ENCODE peak calls at places on chromosomes 12 and 14, in six cellular contexts. P is HepG2, M is H1, V is GM12891, E is K562, K is GM12878. W is an unnamed sample.

GRCh38 chr12:94716339-94716738 is 66.0 kb upstream of the TMCC3 start:
- DNase-seq in P (no peak), M (no peak), V (no peak), E (no peak), K (no peak), W (no peak)

GRCh38 chr12:102960766-102961487 is 3.5 kb downstream of the ASCL1 start:
- DNase-seq in P (no peak), M (no peak), V (no peak), E (no peak), K (no peak), W (no peak)

GRCh38 chr12:87509233-87509820 is 519.9 kb downstream of the C12orf50 start:
- DNase-seq in P (no peak), M (no peak), V (no peak), E (no peak), K (no peak), W (no peak)

GRCh38 chr14:63454863-63455622 is 88.1 kb downstream of the PPP2R5E start:
- DNase-seq in P (no peak), M (no peak), V (no peak), E (no peak), K (no peak), W (no peak)

GRCh38 chr14:103155013-103155412 is 31.8 kb downstream of the TNFAIP2 start:
- DNase-seq in P (peak; percentile 69), M (no peak), V (no peak), E (no peak), K (no peak), W (no peak)

GRCh38 chr14:68792022-68792829 is 641 bp downstream of the ZFP36L1 start:
- DNase-seq in P (no peak), M (no peak), V (no peak), E (peak; percentile 32), K (no peak), W (no peak)

GRCh38 chr12:125528300-125528699 is 463.1 kb downstream of the AACS start:
- DNase-seq in P (no peak), M (no peak), V (no peak), E (no peak), K (no peak), W (no peak)

GRCh38 chr12:111451649-111452129 is 46.0 kb downstream of the SH2B3 start:
- DNase-seq in P (peak; percentile 53), M (peak; percentile 41), V (no peak), E (no peak), K (no peak), W (no peak)

GRCh38 chr12:2858944-2859352 is 2.1 kb upstream of the TEX52 start:
- DNase-seq in P (no peak), M (no peak), V (no peak), E (no peak), K (no peak), W (no peak)

GRCh38 chr12:6285532-6286306 is 24.8 kb upstream of the PLEKHG6 start:
- DNase-seq in P (no peak), M (no peak), V (no peak), E (no peak), K (no peak), W (no peak)

GRCh38 chr12:78146365-78146772 is 315.7 kb downstream of the NAV3 start:
- DNase-seq in P (peak; percentile 15), M (no peak), V (no peak), E (peak; percentile 15), K (no peak), W (no peak)

GRCh38 chr12:68368332-68368731 is 36.2 kb upstream of the MDM1 start:
- DNase-seq in P (no peak), M (no peak), V (no peak), E (no peak), K (no peak), W (no peak)

GRCh38 chr12:68367136-68367535 is 35.0 kb upstream of the MDM1 start:
- DNase-seq in P (no peak), M (no peak), V (no peak), E (no peak), K (no peak), W (no peak)

GRCh38 chr12:68367903-68368302 is 35.7 kb upstream of the MDM1 start:
- DNase-seq in P (no peak), M (no peak), V (no peak), E (no peak), K (no peak), W (no peak)

GRCh38 chr12:68361953-68362352 is 29.8 kb upstream of the MDM1 start:
- DNase-seq in P (no peak), M (no peak), V (no peak), E (no peak), K (no peak), W (no peak)

GRCh38 chr12:68364893-68365725 is 32.9 kb upstream of the MDM1 start:
- DNase-seq in P (peak; percentile 72), M (peak; percentile 80), V (peak; percentile 48), E (peak; percentile 94), K (peak; percentile 97), W (peak; percentile 66)
- TF ChIP-seq POLR2A in P (peak; percentile 58), M (peak; percentile 61), V (no peak), E (peak; percentile 78), K (peak; percentile 79), W (peak; percentile 60)

DNA sequence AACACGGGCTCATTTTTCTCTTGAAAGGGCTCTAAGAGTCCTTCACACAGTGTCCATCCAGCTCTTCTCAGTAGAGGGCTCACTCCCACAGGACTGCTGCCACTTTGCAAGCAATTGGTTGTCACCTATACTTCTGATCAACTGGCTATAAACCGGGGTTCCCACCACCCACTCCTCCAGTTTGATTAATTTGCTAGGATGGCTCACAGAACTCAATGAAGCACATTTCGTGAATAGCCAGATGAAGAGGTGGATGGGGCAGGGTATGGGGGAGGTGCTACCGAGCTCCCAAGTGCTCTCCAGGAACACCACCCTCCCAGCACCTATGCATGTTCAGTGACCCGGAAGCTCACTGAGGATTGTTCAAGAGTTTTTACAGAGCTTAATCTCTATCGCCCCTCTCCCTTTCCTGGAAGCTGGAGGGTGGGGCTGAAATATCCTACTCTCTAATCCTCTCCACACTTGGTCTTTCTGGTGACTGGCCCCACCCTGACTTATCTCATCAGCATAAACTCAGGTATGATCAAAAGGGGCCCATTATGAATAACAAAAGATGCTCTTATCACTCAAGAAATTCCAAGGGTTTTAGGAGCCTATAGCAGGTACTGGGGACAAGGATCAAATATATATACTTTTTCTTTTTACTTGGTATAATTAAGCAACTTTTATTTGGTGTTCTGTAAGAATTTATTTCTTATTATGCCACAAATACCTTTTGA is 13.9 kb upstream of the EGLN3 start:
- DNase-seq in P (no peak), M (no peak), V (no peak), E (peak; percentile 35), K (no peak), W (no peak)
- TF ChIP-seq TAF1 in P (no peak), M (no peak), V (no peak), E (no peak), K (no peak), W (no peak)

DNA sequence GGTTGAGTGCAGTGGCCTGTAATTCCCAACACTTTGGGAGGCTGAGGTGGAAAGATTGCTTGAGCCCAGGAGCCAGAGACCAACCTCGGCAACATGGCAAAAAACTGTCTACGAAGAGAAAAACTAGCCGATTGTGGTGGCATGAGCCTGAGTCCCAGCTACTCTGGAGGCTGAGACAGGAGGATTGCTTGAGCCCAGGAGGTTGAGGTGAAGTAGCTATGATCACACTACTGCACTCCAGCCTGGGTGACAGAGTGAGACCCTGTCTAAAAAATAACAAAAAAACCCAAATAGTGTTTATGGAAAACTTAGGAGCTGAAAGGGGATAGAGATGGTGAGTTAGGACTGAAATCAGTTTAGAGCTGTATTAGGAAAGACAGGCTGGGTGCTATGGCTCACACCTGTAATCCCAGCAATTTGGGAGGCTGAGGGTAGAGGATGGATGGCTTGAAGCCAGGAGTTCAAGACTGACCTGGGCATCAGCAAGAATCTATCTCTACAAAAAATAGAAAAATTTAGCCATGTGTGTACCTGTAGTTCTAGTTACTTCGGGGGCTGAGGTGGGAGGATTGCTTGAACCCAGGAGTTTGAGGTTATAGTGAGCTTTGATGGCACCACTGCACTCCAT is 9.7 kb downstream of the PNN start:
- DNase-seq in P (no peak), M (no peak), V (no peak), E (no peak), K (no peak), W (no peak)
- TF ChIP-seq POLR2A in P (peak; percentile 89), M (no peak), V (peak; percentile 65), E (peak; percentile 74), K (no peak), W (peak; percentile 63)

GRCh38 chr12:42790761-42791151 is 201.2 kb upstream of the PRICKLE1 start:
- DNase-seq in P (no peak), M (no peak), V (no peak), E (peak; percentile 8), K (no peak), W (no peak)
- TF ChIP-seq TAF1 in P (no peak), M (no peak), V (no peak), E (no peak), K (no peak), W (no peak)

GRCh38 chr12:12723681-12724420 is 6.7 kb downstream of the CDKN1B start:
- DNase-seq in P (no peak), M (peak; percentile 71), V (no peak), E (peak; percentile 19), K (no peak), W (no peak)
- TF ChIP-seq POLR2A in P (peak; percentile 53), M (no peak), V (peak; percentile 21), E (peak; percentile 48), K (peak; percentile 80), W (peak; percentile 64)

GRCh38 chr14:81819910-81820309 is 286.3 kb upstream of the SEL1L start:
- DNase-seq in P (no peak), M (no peak), V (no peak), E (no peak), K (no peak), W (no peak)
- TF ChIP-seq TAF1 in P (no peak), M (no peak), V (no peak), E (no peak), K (no peak), W (no peak)

W was measured in GM12892.